ENCODE peak calls at places on chromosomes 12 and 14, in ten cellular contexts. K is transverse colon; H is hepatic stellate cell; D is ureter; G is H54; V is CD4-positive, alpha-beta T cell; Y is tibial artery; Z is RCC 7860; T is amygdala; U is T-helper 2 cell. C is an unnamed sample.

GRCh38 chr14:101603096-101603495 is 41.8 kb downstream of the DIO3 start:
- DNase-seq in K (peak), H (no peak), D (no peak), G (no peak), V (no peak), Y (no peak), Z (no peak), T (no peak), U (no peak), C (no peak)

GRCh38 chr12:6534914-6535696 is 788 bp downstream of the GAPDH start:
- DNase-seq in K (peak), H (peak), D (peak), G (no peak), V (peak), Y (peak), Z (peak), T (peak), U (peak), C (peak)

GRCh38 chr12:92570056-92570753 is 132.6 kb upstream of the PLEKHG7 start:
- DNase-seq in K (peak), H (peak), D (peak), G (peak), V (no peak), Y (peak), Z (peak), T (peak), U (no peak), C (peak)

GRCh38 chr14:64971890-64972785 is at the start of gene RAB15:
- DNase-seq in K (peak), H (peak), D (no peak), G (peak), V (peak), Y (no peak), Z (no peak), T (no peak), U (peak), C (peak)

GRCh38 chr14:90593254-90594040 is 196.6 kb downstream of the CALM1 start:
- DNase-seq in K (no peak), H (no peak), D (no peak), G (no peak), V (no peak), Y (no peak), Z (no peak), T (no peak), U (no peak), C (no peak)

GRCh38 chr12:103855036-103855712 is 14.1 kb upstream of the NT5DC3 start:
- DNase-seq in K (no peak), H (peak), D (no peak), G (no peak), V (no peak), Y (no peak), Z (peak), T (no peak), U (no peak), C (no peak)

GRCh38 chr14:83559721-83560120 is 1970.2 kb upstream of the FLRT2 start:
- DNase-seq in K (no peak), H (no peak), D (no peak), G (no peak), V (no peak), Y (no peak), Z (peak), T (no peak), U (no peak), C (no peak)

GRCh38 chr14:99273025-99273723 is 1.2 kb upstream of the BCL11B start:
- DNase-seq in K (peak), H (no peak), D (peak), G (no peak), V (no peak), Y (no peak), Z (no peak), T (no peak), U (no peak), C (no peak)

GRCh38 chr14:39176263-39177167 is 1.5 kb downstream of the PNN start:
- DNase-seq in K (no peak), H (no peak), D (no peak), G (no peak), V (no peak), Y (no peak), Z (no peak), T (no peak), U (no peak), C (no peak)

GRCh38 chr12:106629797-106630669 is 47.2 kb downstream of the RFX4 start:
- DNase-seq in K (no peak), H (no peak), D (no peak), G (no peak), V (no peak), Y (no peak), Z (peak), T (no peak), U (no peak), C (no peak)

GRCh38 chr14:37763266-37763665 is 167.8 kb downstream of the TTC6 start:
- DNase-seq in K (no peak), H (no peak), D (no peak), G (no peak), V (no peak), Y (no peak), Z (no peak), T (no peak), U (no peak), C (no peak)